ENCODE peak calls at places on chromosomes 6 and 20, in ten cellular contexts. I, S, X, C, T, V, H, O, Z and A are unnamed samples.

GRCh38 chr6:131948221-131948661 is 2.9 kb downstream of the CCN2 start:
- DNase-seq in X (no peak), S (no peak), O (no peak), T (peak), C (no peak), H (peak), V (no peak), I (no peak), Z (no peak), A (no peak)

GRCh38 chr6:9397981-9398559 is 962.7 kb upstream of the SLC35B3 start:
- DNase-seq in H (no peak), T (no peak), Z (no peak), O (peak), X (no peak), I (no peak), S (peak), C (peak), V (no peak), A (no peak)

GRCh38 chr20:208937-209566 is 18.0 kb upstream of the DEFB129 start:
- DNase-seq in O (no peak), S (no peak), X (no peak), T (peak), Z (no peak), H (peak), C (peak), I (no peak), V (no peak), A (peak)

GRCh38 chr6:37502703-37503485 is 3.2 kb upstream of the CCDC167 start:
- DNase-seq in X (no peak), T (no peak), V (no peak), S (no peak), C (no peak), O (no peak), H (no peak), I (peak), Z (no peak), A (no peak)

GRCh38 chr20:32457476-32457986 is 99.4 kb downstream of the ASXL1 start:
- DNase-seq in S (no peak), T (peak), Z (no peak), O (no peak), V (peak), H (no peak), I (no peak), X (no peak), C (peak), A (no peak)

GRCh38 chr6:38638941-38639497 is 710 bp downstream of the BTBD9 start:
- DNase-seq in O (peak), V (no peak), X (no peak), S (peak), C (peak), H (no peak), T (peak), Z (peak), I (peak), A (peak)

GRCh38 chr6:2524090-2524489 is 226.6 kb downstream of the MYLK4 start:
- DNase-seq in Z (no peak), X (no peak), I (no peak), S (no peak), O (no peak), C (no peak), T (peak), V (no peak), H (no peak), A (no peak)

GRCh38 chr6:156423829-156424228 is 353.3 kb upstream of the ARID1B start:
- DNase-seq in O (no peak), H (no peak), S (no peak), C (no peak), X (no peak), Z (no peak), T (no peak), V (no peak), I (peak), A (no peak)

GRCh38 chr20:47224857-47225256 is 131.6 kb downstream of the ZMYND8 start:
- DNase-seq in Z (no peak), I (no peak), X (no peak), C (no peak), O (no peak), T (no peak), S (no peak), V (no peak), H (no peak), A (no peak)

GRCh38 chr6:158954778-158955177 is 45.2 kb downstream of the RSPH3 start:
- DNase-seq in I (no peak), C (no peak), Z (no peak), S (no peak), O (no peak), H (no peak), X (no peak), T (no peak), V (no peak), A (no peak)

GRCh38 chr6:43724914-43725642 is 37.5 kb upstream of the MRPS18A start:
- DNase-seq in Z (peak), X (peak), T (peak), C (peak), H (peak), V (peak), I (peak), O (no peak), S (peak), A (peak)

GRCh38 chr6:71444222-71444621 is 155.6 kb downstream of the OGFRL1 start:
- DNase-seq in V (no peak), Z (no peak), T (no peak), H (no peak), C (no peak), O (no peak), I (no peak), X (no peak), S (no peak), A (no peak)

GRCh38 chr6:859936-860335 is 167.0 kb upstream of the EXOC2 start:
- DNase-seq in S (no peak), Z (no peak), C (no peak), I (no peak), O (no peak), V (no peak), X (no peak), T (no peak), H (no peak), A (no peak)

GRCh38 chr6:139003751-139004150 is 15.7 kb upstream of the REPS1 start:
- DNase-seq in C (no peak), T (no peak), S (no peak), H (no peak), V (no peak), O (no peak), X (no peak), I (no peak), Z (no peak), A (no peak)

GRCh38 chr20:38316341-38316740 is 12.4 kb downstream of the BPI start:
- DNase-seq in O (no peak), T (no peak), X (no peak), C (no peak), Z (no peak), S (no peak), I (no peak), V (no peak), H (no peak), A (no peak)

GRCh38 chr20:63357921-63358905 is 2.9 kb downstream of the CHRNA4 start:
- DNase-seq in X (no peak), I (no peak), Z (no peak), H (no peak), S (no peak), V (no peak), C (peak), T (no peak), O (no peak), A (no peak)

GRCh38 chr6:52697903-52698302 is 27.0 kb downstream of the TMEM14A start:
- DNase-seq in Z (no peak), O (no peak), C (peak), V (no peak), I (no peak), H (no peak), T (peak), S (no peak), X (peak), A (no peak)

GRCh38 chr6:130945401-130945919 is 117.6 kb downstream of the EPB41L2 start:
- DNase-seq in S (no peak), O (no peak), C (no peak), H (no peak), T (peak), Z (no peak), I (no peak), V (no peak), X (no peak), A (no peak)

GRCh38 chr6:30754631-30755030 is 10.3 kb upstream of the IER3 start:
- DNase-seq in X (no peak), S (no peak), V (no peak), C (no peak), O (no peak), Z (no peak), H (no peak), I (no peak), T (peak), A (no peak)

GRCh38 chr6:112899541-112899940 is 552.4 kb downstream of the RFPL4B start:
- DNase-seq in C (no peak), T (no peak), I (no peak), V (no peak), S (no peak), X (no peak), O (no peak), H (no peak), Z (no peak), A (no peak)

GRCh38 chr20:61114776-61115175 is 137.3 kb upstream of the CDH4 start:
- DNase-seq in S (no peak), O (no peak), V (no peak), I (no peak), X (no peak), Z (no peak), H (no peak), C (no peak), T (no peak), A (no peak)

GRCh38 chr6:38933426-38933825 is 115.2 kb upstream of the GLP1R start:
- DNase-seq in T (peak), Z (no peak), I (no peak), C (peak), V (no peak), H (no peak), O (no peak), S (no peak), X (no peak), A (no peak)

GRCh38 chr6:82178084-82178758 is 69.3 kb downstream of the IBTK start:
- DNase-seq in H (no peak), C (peak), V (no peak), X (peak), T (peak), Z (no peak), S (no peak), O (no peak), I (no peak), A (no peak)

GRCh38 chr6:71124340-71124739 is 164.3 kb upstream of the OGFRL1 start:
- DNase-seq in V (no peak), S (no peak), I (no peak), H (no peak), Z (no peak), O (no peak), C (peak), T (no peak), X (peak), A (no peak)

GRCh38 chr6:158441639-158442308 is 118.1 kb upstream of the TMEM181 start:
- DNase-seq in X (no peak), I (no peak), V (peak), C (no peak), S (no peak), H (no peak), O (no peak), T (peak), Z (no peak), A (no peak)

GRCh38 chr6:6166064-6166463 is 154.4 kb downstream of the F13A1 start:
- DNase-seq in S (no peak), O (no peak), X (no peak), I (no peak), C (no peak), H (no peak), T (no peak), V (no peak), Z (no peak), A (no peak)

GRCh38 chr6:139881728-139882211 is 507.3 kb upstream of the CITED2 start:
- DNase-seq in I (no peak), X (no peak), O (no peak), T (peak), V (no peak), S (no peak), H (no peak), Z (no peak), C (peak), A (no peak)

GRCh38 chr6:105604593-105604905 is 201.7 kb upstream of the PREP start:
- DNase-seq in Z (no peak), O (no peak), C (no peak), X (no peak), T (no peak), V (no peak), H (no peak), I (no peak), S (no peak), A (no peak)